ENCODE peak calls at places on chromosomes 2 and 18, in four cellular contexts. H, W, X and Z are unnamed samples.

GRCh38 chr2:86221066-86221684 is 21.9 kb downstream of the MRPL35 start:
- DNase-seq in H (peak), W (peak), X (no peak), Z (peak)

GRCh38 chr2:160087854-160088745 is 25.7 kb upstream of the PLA2R1 start:
- DNase-seq in H (peak), W (peak), X (no peak), Z (no peak)

GRCh38 chr2:100137877-100138570 is 4.4 kb downstream of the AFF3 start:
- DNase-seq in H (no peak), W (no peak), X (no peak), Z (no peak)

GRCh38 chr18:8052237-8052701 is 485.2 kb downstream of the PTPRM start:
- DNase-seq in H (peak), W (peak), X (no peak), Z (no peak)

GRCh38 chr2:50674876-50675275 is 357.1 kb downstream of the NRXN1 start:
- DNase-seq in H (no peak), W (peak), X (peak), Z (peak)

GRCh38 chr2:209451209-209451822 is 27.5 kb downstream of the MAP2 start:
- DNase-seq in H (no peak), W (peak), X (no peak), Z (peak)

GRCh38 chr2:171522804-171523338 is 597 bp downstream of the CYBRD1 start:
- DNase-seq in H (no peak), W (no peak), X (no peak), Z (peak)

GRCh38 chr2:126309185-126309584 is 346.8 kb upstream of the GYPC start:
- DNase-seq in H (no peak), W (no peak), X (no peak), Z (no peak)

GRCh38 chr2:229910832-229911412 is 10.9 kb downstream of the TRIP12 start:
- DNase-seq in H (no peak), W (peak), X (no peak), Z (peak)

GRCh38 chr18:74204543-74205152 is 56.3 kb downstream of the TIMM21 start:
- DNase-seq in H (peak), W (peak), X (no peak), Z (no peak)

GRCh38 chr2:136765736-136766323 is 485 bp downstream of the THSD7B start:
- DNase-seq in H (no peak), W (no peak), X (no peak), Z (peak)

GRCh38 chr2:109129356-109129920 is 433 bp downstream of the SH3RF3 start:
- DNase-seq in H (no peak), W (peak), X (no peak), Z (no peak)

GRCh38 chr2:146240376-146240775 is 1604.5 kb upstream of the ACVR2A start:
- DNase-seq in H (no peak), W (peak), X (no peak), Z (no peak)

GRCh38 chr2:46345775-46346174 is 48.6 kb downstream of the EPAS1 start:
- DNase-seq in H (no peak), W (no peak), X (no peak), Z (no peak)

GRCh38 chr2:212032536-212033219 is 505.9 kb downstream of the ERBB4 start:
- DNase-seq in H (peak), W (no peak), X (no peak), Z (no peak)

GRCh38 chr18:32810314-32810713 is 37.5 kb upstream of the KLHL14 start:
- DNase-seq in H (no peak), W (no peak), X (no peak), Z (no peak)
- H4K5ac ChIP-seq in H (no peak), W (no peak), X (no peak), Z (no peak)

GRCh38 chr2:190679391-190679790 is 30.5 kb downstream of the NAB1 start:
- DNase-seq in H (no peak), W (no peak), X (no peak), Z (no peak)
- H3K4me2 ChIP-seq in H (no peak), W (no peak), X (peak), Z (no peak)

DNA sequence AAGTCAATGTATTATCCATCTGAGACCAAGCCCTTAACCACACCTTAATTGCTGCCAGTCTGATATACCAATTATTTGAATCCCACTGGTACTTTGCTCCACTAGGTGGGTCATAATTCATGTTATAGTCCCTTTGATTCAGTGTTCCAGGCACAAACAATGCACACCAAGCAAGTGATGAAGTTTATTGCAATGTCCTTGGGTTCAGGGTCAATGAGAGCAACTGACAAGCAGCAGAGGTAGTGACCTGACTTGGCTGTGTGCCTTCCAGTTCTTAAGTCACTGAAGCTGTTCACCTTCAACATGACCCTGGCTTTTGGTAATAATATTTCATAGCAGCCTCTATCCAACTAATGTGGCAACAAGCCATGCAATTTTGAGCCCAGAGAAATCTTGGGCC is 3.3 kb upstream of the CPO start:
- DNase-seq in H (no peak), W (no peak), X (no peak), Z (no peak)
- H4K5ac ChIP-seq in H (no peak), W (no peak), X (no peak), Z (no peak)

DNA sequence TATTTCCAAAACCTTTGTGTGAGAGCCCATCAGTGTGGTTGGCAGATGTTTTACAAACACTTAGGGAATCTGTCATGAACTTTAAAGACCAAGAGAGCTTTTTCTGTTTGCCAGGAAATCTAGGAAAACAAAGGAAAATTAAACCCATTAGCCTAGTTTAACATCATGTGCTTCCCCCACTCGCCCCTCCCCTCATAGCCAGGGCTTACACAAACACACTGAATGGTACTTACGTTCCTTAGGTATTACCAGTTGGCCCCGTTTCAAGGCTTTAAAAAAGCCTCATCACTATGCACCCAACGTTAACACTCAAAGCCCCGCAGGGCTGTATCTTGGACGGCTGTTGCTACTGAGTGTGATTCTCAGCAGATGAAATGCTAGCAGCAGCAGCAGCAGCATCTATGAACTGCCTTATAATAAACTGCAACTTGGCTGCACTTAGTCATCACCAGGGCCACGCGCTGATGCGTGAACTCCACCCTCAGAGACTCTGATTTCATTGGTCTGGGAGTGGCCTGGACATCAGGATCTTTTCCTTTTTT is 20.1 kb upstream of the TTC39C start:
- DNase-seq in H (peak), W (no peak), X (no peak), Z (no peak)
- H3K4me2 ChIP-seq in H (peak), W (no peak), X (no peak), Z (no peak)